ENCODE peak calls at places on chromosomes 4 and X, in seven cellular contexts. E is lower leg skin; O is CD4-positive, alpha-beta T cell; J is MM.1S; W is CD8-positive, alpha-beta T cell; T is H9; P is fibroblast of villous mesenchyme. U is an unnamed sample.

GRCh38 chr4:129254126-129254525 is 158.2 kb downstream of the C4orf33 start:
- DNase-seq in P (peak), J (no peak), E (no peak), T (no peak), W (no peak), O (no peak), U (no peak)

GRCh38 chr4:188735082-188735481 is 595.8 kb downstream of the TRIML1 start:
- DNase-seq in J (no peak), P (no peak), O (no peak), E (no peak), T (no peak), W (no peak), U (no peak)

GRCh38 chr4:95215991-95216605 is 332.7 kb downstream of the UNC5C start:
- DNase-seq in E (no peak), O (no peak), P (peak), W (no peak), T (no peak), J (no peak), U (peak)

GRCh38 chrX:15202458-15203177 is 67.3 kb downstream of the ASB9 start:
- DNase-seq in O (no peak), E (no peak), W (no peak), P (peak), J (no peak), T (no peak), U (no peak)

GRCh38 chr4:107058828-107059227 is 22.7 kb upstream of the DKK2 start:
- DNase-seq in J (no peak), T (no peak), W (no peak), P (no peak), O (no peak), E (no peak), U (no peak)

GRCh38 chr4:143728171-143728570 is 27.7 kb upstream of the FREM3 start:
- DNase-seq in P (peak), O (no peak), J (no peak), W (no peak), E (no peak), T (no peak), U (no peak)

GRCh38 chrX:2967998-2968909 is 38.1 kb upstream of the ARSH start:
- DNase-seq in O (no peak), W (no peak), E (no peak), T (peak), J (no peak), P (peak), U (peak)

GRCh38 chrX:8139713-8140112 is 31.4 kb downstream of the VCX2 start:
- DNase-seq in E (no peak), O (no peak), P (peak), W (no peak), T (no peak), J (no peak), U (no peak)

GRCh38 chrX:31268359-31268758 is 196.5 kb upstream of the FTHL17 start:
- DNase-seq in T (no peak), P (peak), W (no peak), O (no peak), E (no peak), J (no peak), U (no peak)

GRCh38 chrX:67789536-67789935 is 245.7 kb downstream of the AR start:
- DNase-seq in P (no peak), J (no peak), E (no peak), W (no peak), T (no peak), O (no peak), U (no peak)

GRCh38 chrX:79138658-79139241 is 5.7 kb upstream of the GPR174 start:
- DNase-seq in J (peak), E (no peak), W (no peak), O (no peak), P (no peak), T (no peak), U (no peak)

GRCh38 chr4:25769251-25769650 is 93.5 kb downstream of the SEL1L3 start:
- DNase-seq in T (no peak), O (no peak), P (no peak), W (no peak), J (no peak), E (peak), U (peak)

GRCh38 chrX:74422029-74422352 is 698 bp downstream of the SLC16A2 start:
- DNase-seq in P (no peak), E (no peak), O (no peak), W (no peak), J (no peak), T (no peak), U (no peak)

GRCh38 chr4:154609532-154609931 is 2.9 kb downstream of the FGG start:
- DNase-seq in O (no peak), J (no peak), E (no peak), P (no peak), W (no peak), T (no peak), U (no peak)

GRCh38 chrX:1442724-1443367 is 9.9 kb downstream of the ASMTL start:
- DNase-seq in O (no peak), T (peak), P (no peak), W (no peak), J (no peak), E (peak), U (no peak)

GRCh38 chr4:1246901-1247810 is 1.8 kb downstream of the CTBP1 start:
- DNase-seq in J (peak), P (peak), E (peak), O (peak), W (no peak), T (peak), U (peak)

GRCh38 chr4:48564151-48564550 is 74.1 kb downstream of the ZAR1 start:
- DNase-seq in P (no peak), J (no peak), T (no peak), O (no peak), E (no peak), W (no peak), U (no peak)

GRCh38 chr4:20249333-20249732 is 2.4 kb upstream of the SLIT2 start:
- DNase-seq in J (peak), T (no peak), W (no peak), E (no peak), P (peak), O (no peak), U (no peak)

GRCh38 chr4:11774346-11774745 is 345.7 kb upstream of the HS3ST1 start:
- DNase-seq in T (no peak), E (no peak), J (no peak), O (no peak), W (no peak), P (no peak), U (no peak)

GRCh38 chr4:21625447-21625846 is 323.1 kb downstream of the KCNIP4 start:
- DNase-seq in O (no peak), W (no peak), E (no peak), J (no peak), P (no peak), T (no peak), U (no peak)

GRCh38 chr4:156734965-156735895 is 236.4 kb downstream of the PDGFC start:
- DNase-seq in E (no peak), T (no peak), P (no peak), O (no peak), J (no peak), W (no peak), U (no peak)

GRCh38 chr4:184506527-184507121 is 32.3 kb upstream of the IRF2 start:
- DNase-seq in O (peak), J (peak), W (no peak), E (no peak), T (peak), P (no peak), U (no peak)
- TF ChIP-seq CTCF in O (peak), J (peak), W (peak), E (no peak), T (peak), P (no peak), U (peak)

GRCh38 chr4:3702551-3703221 is 63.5 kb upstream of the ADRA2C start:
- DNase-seq in P (no peak), J (no peak), W (no peak), T (no peak), O (no peak), E (no peak), U (no peak)
- TF ChIP-seq CTCF in P (no peak), J (no peak), W (no peak), T (no peak), O (no peak), E (no peak), U (no peak)

GRCh38 chrX:119728487-119728886 is 29.9 kb upstream of the SOWAHD start:
- DNase-seq in E (no peak), T (peak), J (no peak), O (no peak), W (no peak), P (peak), U (peak)
- TF ChIP-seq CTCF in E (no peak), T (peak), J (peak), O (no peak), W (no peak), P (no peak), U (no peak)

DNA sequence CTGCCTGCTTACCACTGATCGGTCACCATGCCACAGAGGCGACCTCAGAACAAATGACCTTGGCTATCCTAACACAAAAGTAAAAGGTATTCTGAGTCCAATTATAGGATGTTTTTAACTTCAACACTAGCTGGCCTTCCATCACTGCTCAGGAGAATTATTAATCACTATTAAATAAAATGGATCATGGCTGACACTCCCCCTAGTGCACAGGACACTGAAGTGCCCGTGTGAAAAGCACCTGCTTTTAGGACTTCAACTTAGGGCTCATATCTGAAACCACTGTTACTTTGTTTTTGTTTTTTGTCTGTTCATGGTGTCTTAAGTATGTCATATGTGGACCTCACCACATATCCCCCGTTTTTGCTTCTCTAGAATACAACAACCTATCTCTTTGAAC is 33.9 kb downstream of the STX18 start:
- DNase-seq in W (no peak), O (no peak), T (no peak), J (peak), P (no peak), E (no peak), U (no peak)
- TF ChIP-seq CTCF in W (peak), O (peak), T (peak), J (peak), P (peak), E (no peak), U (no peak)

DNA sequence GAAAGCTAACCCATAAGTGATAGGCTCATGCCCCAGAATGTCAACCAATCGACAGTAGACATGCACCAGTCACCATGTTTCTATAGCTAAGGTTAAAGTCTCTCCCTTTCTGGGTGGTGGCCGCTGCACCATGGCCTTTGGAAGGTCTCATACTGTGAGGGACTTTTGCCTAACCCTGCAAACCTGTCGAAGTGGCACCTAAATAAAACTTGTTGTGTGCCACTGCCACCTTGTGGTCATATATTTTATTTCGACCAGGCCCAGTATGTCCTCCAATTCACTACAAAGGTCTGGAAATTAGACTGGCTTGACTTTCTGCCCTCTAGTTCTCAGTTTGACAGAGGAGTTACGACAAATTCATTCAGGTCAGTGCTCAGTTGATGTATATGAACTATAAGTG is 163.1 kb downstream of the SMARCA1 start:
- DNase-seq in E (peak), J (peak), O (no peak), T (peak), P (peak), W (peak), U (peak)
- TF ChIP-seq CTCF in E (no peak), J (peak), O (peak), T (peak), P (peak), W (peak), U (peak)

GRCh38 chrX:118221733-118222132 is 105.1 kb upstream of the KLHL13 start:
- DNase-seq in W (no peak), E (no peak), P (peak), T (no peak), O (no peak), J (no peak), U (no peak)

GRCh38 chrX:118221257-118221656 is 104.6 kb upstream of the KLHL13 start:
- DNase-seq in W (no peak), T (no peak), O (no peak), E (no peak), J (no peak), P (no peak), U (peak)

GRCh38 chrX:118228041-118228440 is 111.4 kb upstream of the KLHL13 start:
- DNase-seq in T (no peak), J (no peak), E (no peak), O (no peak), W (no peak), P (no peak), U (no peak)

GRCh38 chrX:118228456-118228855 is 111.8 kb upstream of the KLHL13 start:
- DNase-seq in E (no peak), J (no peak), T (no peak), P (no peak), W (no peak), O (no peak), U (no peak)

GRCh38 chrX:118226060-118226428 is 109.4 kb upstream of the KLHL13 start:
- DNase-seq in W (no peak), O (no peak), J (peak), P (peak), E (no peak), T (no peak), U (no peak)
- TF ChIP-seq CTCF in W (no peak), O (no peak), J (peak), P (peak), E (no peak), T (peak), U (no peak)